ENCODE peak calls at places on chromosomes 16 and 17, in six cellular contexts. R is ovary, O is tibial nerve, U is prostate gland, P is A549, Z is breast epithelium. D is an unnamed sample. For H3K4me1, the result is how much of the 10 kb centered on the place peaks cover.

GRCh38 chr16:78530283-78530682 is 430.8 kb downstream of the WWOX start:
- DNase-seq in R (no peak), Z (no peak), P (no peak), U (no peak), O (no peak), D (no peak)

GRCh38 chr16:28179354-28179753 is 32.4 kb downstream of the XPO6 start:
- DNase-seq in U (no peak), R (no peak), Z (no peak), O (no peak), P (no peak), D (no peak)

GRCh38 chr17:58528443-58528842 is 14.0 kb upstream of the MTMR4 start:
- DNase-seq in U (no peak), O (no peak), P (no peak), R (no peak), Z (no peak), D (no peak)

GRCh38 chr16:48531011-48531962 is 78.7 kb downstream of the N4BP1 start:
- DNase-seq in O (peak), Z (no peak), R (no peak), U (no peak), P (no peak), D (no peak)

GRCh38 chr16:11198817-11199216 is 57.2 kb downstream of the SOCS1 start:
- DNase-seq in R (no peak), Z (no peak), U (no peak), P (peak), O (no peak), D (no peak)

GRCh38 chr17:77728022-77728671 is 230.4 kb upstream of the TNRC6C start:
- DNase-seq in U (no peak), Z (peak), P (peak), R (no peak), O (peak), D (no peak)

GRCh38 chr17:81461607-81462500 is 50.7 kb downstream of the ACTG1 start:
- DNase-seq in O (no peak), Z (no peak), R (no peak), P (no peak), U (no peak), D (no peak)

GRCh38 chr16:67546761-67547422 is 15.4 kb upstream of the CTCF start:
- DNase-seq in Z (peak), R (peak), U (peak), P (peak), O (peak), D (peak)

GRCh38 chr17:75908201-75908600 is 3.5 kb upstream of the MRPL38 start:
- DNase-seq in R (no peak), U (no peak), Z (peak), O (no peak), P (no peak), D (no peak)

GRCh38 chr17:75250009-75250471 is 11.4 kb downstream of the GGA3 start:
- DNase-seq in Z (no peak), R (no peak), P (no peak), U (no peak), O (no peak), D (no peak)

GRCh38 chr17:82204831-82205719 is 7.6 kb downstream of the CCDC57 start:
- DNase-seq in R (no peak), O (no peak), Z (no peak), U (no peak), P (peak), D (no peak)

GRCh38 chr16:28823719-28824547 is 1.1 kb downstream of the ATXN2L start:
- DNase-seq in P (peak), O (peak), R (peak), U (peak), Z (peak), D (peak)

GRCh38 chr17:1180958-1181768 is 1.4 kb upstream of the ABR start:
- DNase-seq in U (no peak), O (no peak), R (peak), Z (no peak), P (no peak), D (no peak)

GRCh38 chr17:34974179-34974578 is 6.1 kb upstream of the LIG3 start:
- DNase-seq in O (no peak), U (no peak), P (no peak), Z (no peak), R (no peak), D (no peak)

GRCh38 chr16:49353650-49354049 is 20.0 kb upstream of the C16orf78 start:
- DNase-seq in P (no peak), O (no peak), Z (no peak), U (no peak), R (no peak), D (no peak)

GRCh38 chr17:33297643-33298042 is 4.5 kb upstream of the ASIC2 start:
- DNase-seq in O (no peak), Z (no peak), P (no peak), R (no peak), U (no peak), D (no peak)

GRCh38 chr16:10031473-10031872 is 150.8 kb downstream of the GRIN2A start:
- DNase-seq in Z (no peak), R (no peak), O (no peak), U (no peak), P (no peak), D (no peak)

GRCh38 chr16:18983565-18984424 is at the start of gene TMC7:
- DNase-seq in P (peak), U (peak), O (peak), Z (peak), R (peak), D (peak)

GRCh38 chr16:3059041-3059722 is 6.3 kb upstream of the IL32 start:
- DNase-seq in U (peak), R (peak), Z (peak), P (peak), O (peak), D (peak)

GRCh38 chr17:50355701-50356341 is 9.9 kb downstream of the XYLT2 start:
- DNase-seq in R (no peak), U (no peak), O (no peak), P (no peak), Z (no peak), D (peak)

GRCh38 chr16:78686601-78687000 is 587.1 kb downstream of the WWOX start:
- DNase-seq in O (no peak), P (no peak), R (no peak), Z (no peak), U (no peak), D (no peak)

GRCh38 chr17:2634361-2634960 is 41.0 kb downstream of the PAFAH1B1 start:
- DNase-seq in Z (no peak), U (no peak), O (no peak), P (peak), R (no peak), D (no peak)

GRCh38 chr16:87255866-87256265 is 61.3 kb downstream of the C16orf95 start:
- DNase-seq in Z (no peak), U (no peak), R (no peak), P (no peak), O (no peak), D (no peak)

GRCh38 chr17:80931421-80932265 is 60.0 kb upstream of the CHMP6 start:
- DNase-seq in U (no peak), Z (no peak), O (no peak), R (no peak), P (no peak), D (no peak)

GRCh38 chr17:45020354-45021138 is 30.9 kb downstream of the DCAKD start:
- DNase-seq in U (peak), O (peak), R (peak), Z (peak), P (no peak), D (peak)

GRCh38 chr16:11964761-11965539 is at the start of gene TNFRSF17:
- DNase-seq in U (no peak), P (no peak), R (no peak), Z (no peak), O (no peak), D (no peak)

GRCh38 chr17:17849147-17849820 is 12.5 kb upstream of the SREBF1 start:
- DNase-seq in U (no peak), O (no peak), R (peak), Z (peak), P (no peak), D (no peak)

GRCh38 chr16:52469775-52470174 is 77.2 kb downstream of the TOX3 start:
- DNase-seq in R (no peak), P (peak), O (no peak), Z (no peak), U (no peak), D (no peak)

GRCh38 chr16:12504312-12504711 is 299.4 kb downstream of the CPPED1 start:
- DNase-seq in P (no peak), O (no peak), U (no peak), Z (no peak), R (no peak), D (no peak)

GRCh38 chr16:27767081-27767480 is 217.1 kb downstream of the KATNIP start:
- DNase-seq in R (no peak), Z (no peak), O (no peak), P (no peak), U (no peak), D (no peak)

GRCh38 chr16:86074651-86075487 is 175.9 kb downstream of the IRF8 start:
- DNase-seq in O (no peak), P (no peak), R (no peak), Z (no peak), U (no peak), D (no peak)

GRCh38 chr17:15261818-15262290 is 3.3 kb downstream of the PMP22 start:
- DNase-seq in Z (no peak), O (no peak), R (no peak), U (no peak), P (peak), D (no peak)

DNA sequence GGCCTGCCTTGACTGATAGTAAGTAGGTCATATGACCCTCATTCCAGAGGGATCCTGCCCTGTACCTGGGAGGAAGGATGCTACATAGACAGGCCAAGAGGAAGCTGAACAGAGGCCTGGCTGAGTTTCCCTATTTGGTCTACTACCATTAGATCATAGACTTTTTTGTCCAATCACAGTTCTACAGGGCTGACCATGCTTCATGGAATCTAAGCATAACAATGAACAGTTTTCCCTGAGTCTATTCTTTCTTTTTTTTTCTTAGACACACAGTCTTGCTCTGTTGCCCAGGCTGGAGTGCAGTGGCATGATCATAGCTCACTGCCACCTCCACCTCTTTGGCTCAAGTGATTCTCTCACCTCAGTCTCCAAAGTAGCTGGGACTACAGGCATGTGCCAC is 3.9 kb downstream of the GPR179 start:
- DNase-seq in U (no peak), P (no peak), R (no peak), Z (no peak), O (no peak), D (no peak)
- H3K4me1 ChIP-seq in U (under half), P (under half), R (under half), Z (under half), O (under half), D (under half)

DNA sequence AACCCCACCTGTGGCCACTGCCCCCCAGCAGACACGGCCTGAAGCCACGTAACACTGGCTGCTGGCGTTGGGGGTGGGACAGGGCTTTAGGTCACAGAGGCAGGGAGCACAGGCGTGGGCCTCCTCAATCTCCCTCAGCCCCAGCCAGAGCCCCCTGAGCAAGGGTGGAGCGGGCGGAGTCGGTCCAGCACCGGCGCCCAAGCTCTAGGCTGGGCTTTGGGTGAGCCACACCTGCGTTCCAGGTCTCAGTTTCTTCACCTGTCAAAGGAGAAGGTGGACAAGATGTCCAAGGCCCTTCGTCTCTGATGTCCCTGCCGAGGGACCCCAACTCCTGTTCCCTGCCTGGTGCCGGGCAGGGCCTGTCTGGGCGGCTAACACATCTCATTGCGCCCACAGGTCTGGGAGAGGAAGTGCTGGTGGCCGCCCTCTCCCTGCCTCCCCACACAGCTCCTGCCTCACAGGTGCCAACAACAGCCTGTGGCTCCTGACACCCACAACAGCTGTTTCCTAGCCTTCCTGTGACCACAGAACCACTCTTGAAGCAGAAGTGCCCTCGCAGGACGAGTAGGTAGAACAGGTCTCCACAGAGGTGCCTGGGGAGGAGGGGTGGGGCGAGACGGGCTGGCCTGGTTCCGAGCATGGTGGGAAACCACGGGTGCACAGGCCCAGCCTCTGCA is 12.0 kb downstream of the FAM83G start:
- DNase-seq in P (no peak), R (no peak), O (no peak), Z (no peak), U (no peak), D (no peak)
- TF ChIP-seq POLR2A in P (no peak), R (no peak), O (no peak), Z (no peak), U (no peak), D (no peak)

DNA sequence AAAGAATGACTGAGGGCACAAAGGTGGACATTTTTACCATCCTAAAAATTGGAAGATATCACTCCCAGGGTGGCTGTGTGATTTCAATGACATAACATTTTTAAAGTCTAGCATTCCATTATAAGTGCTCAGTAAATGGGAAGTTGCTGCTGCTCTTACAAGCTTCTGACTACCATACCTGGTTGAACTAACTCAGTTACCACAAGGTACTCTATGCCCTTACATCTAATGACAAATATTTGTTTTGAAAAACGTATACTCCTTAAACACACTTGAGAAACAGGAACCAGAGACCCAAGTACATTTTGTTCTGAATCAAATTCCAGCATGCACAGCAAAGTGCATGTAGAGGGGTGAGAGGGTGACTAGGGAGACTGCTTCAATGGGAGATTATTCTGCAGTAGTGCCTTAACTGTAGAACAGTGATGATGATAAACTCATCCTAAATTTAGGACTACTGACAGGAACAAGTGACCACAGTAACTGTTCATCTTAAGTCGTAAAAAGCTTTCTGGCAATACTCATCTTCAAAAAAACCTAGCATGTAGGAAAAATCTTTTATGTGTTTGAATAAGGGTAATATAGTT is 83.5 kb downstream of the KANSL1 start:
- DNase-seq in Z (no peak), O (no peak), U (no peak), R (no peak), P (no peak), D (no peak)
- H3K4me1 ChIP-seq in Z (under half), O (under half), U (under half), R (under half), P (under half), D (under half)

GRCh38 chr17:49249292-49249794 is 18.8 kb upstream of the PHOSPHO1 start:
- DNase-seq in R (no peak), P (no peak), O (no peak), U (no peak), Z (no peak), D (no peak)
- TF ChIP-seq POLR2A in R (no peak), P (no peak), O (no peak), U (no peak), Z (no peak), D (no peak)

GRCh38 chr16:81548901-81549546 is 104.4 kb downstream of the CMIP start:
- DNase-seq in P (peak), O (no peak), Z (no peak), R (no peak), U (no peak), D (peak)

GRCh38 chr16:81549547-81550411 is 105.2 kb downstream of the CMIP start:
- DNase-seq in O (no peak), R (no peak), P (no peak), Z (no peak), U (no peak), D (no peak)

GRCh38 chr16:81551821-81552304 is 107.3 kb downstream of the CMIP start:
- DNase-seq in Z (no peak), U (no peak), O (no peak), R (no peak), P (no peak), D (peak)

GRCh38 chr16:81551141-81551808 is 106.7 kb downstream of the CMIP start:
- DNase-seq in U (no peak), P (no peak), Z (no peak), R (no peak), O (no peak), D (no peak)

DNA sequence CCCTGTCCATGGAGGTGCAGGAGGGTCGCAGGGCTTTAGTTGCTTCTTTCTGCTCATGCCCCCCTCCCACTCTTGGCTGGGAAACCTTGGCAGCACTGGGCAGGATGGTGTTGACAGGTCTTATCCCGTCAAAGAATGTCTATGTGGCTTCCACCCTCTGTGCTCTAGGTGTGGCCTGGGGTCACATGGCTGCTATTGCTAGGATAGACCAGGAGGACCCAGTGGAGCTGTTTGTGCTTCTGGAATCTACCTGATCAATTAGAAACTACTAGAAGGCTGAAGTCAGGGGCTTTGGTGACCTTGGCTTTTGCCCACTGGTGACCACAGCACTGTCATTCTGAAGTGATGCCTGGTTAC is 105.8 kb downstream of the CMIP start:
- DNase-seq in U (no peak), R (no peak), P (no peak), Z (no peak), O (no peak), D (no peak)
- H3K4me1 ChIP-seq in U (under half), R (under half), P (half or more), Z (under half), O (under half), D (half or more)

GRCh38 chr17:43016216-43016615 is 6.0 kb downstream of the VAT1 start:
- DNase-seq in R (no peak), U (no peak), P (no peak), Z (no peak), O (no peak), D (no peak)

GRCh38 chr17:43020030-43020621 is 2.1 kb downstream of the VAT1 start:
- DNase-seq in O (no peak), P (no peak), U (no peak), R (no peak), Z (no peak), D (peak)

GRCh38 chr17:43018932-43019331 is 3.3 kb downstream of the VAT1 start:
- DNase-seq in Z (no peak), O (no peak), R (no peak), P (no peak), U (no peak), D (no peak)

GRCh38 chr17:43019418-43019817 is 2.8 kb downstream of the VAT1 start:
- DNase-seq in P (no peak), U (no peak), Z (no peak), O (no peak), R (peak), D (peak)

DNA sequence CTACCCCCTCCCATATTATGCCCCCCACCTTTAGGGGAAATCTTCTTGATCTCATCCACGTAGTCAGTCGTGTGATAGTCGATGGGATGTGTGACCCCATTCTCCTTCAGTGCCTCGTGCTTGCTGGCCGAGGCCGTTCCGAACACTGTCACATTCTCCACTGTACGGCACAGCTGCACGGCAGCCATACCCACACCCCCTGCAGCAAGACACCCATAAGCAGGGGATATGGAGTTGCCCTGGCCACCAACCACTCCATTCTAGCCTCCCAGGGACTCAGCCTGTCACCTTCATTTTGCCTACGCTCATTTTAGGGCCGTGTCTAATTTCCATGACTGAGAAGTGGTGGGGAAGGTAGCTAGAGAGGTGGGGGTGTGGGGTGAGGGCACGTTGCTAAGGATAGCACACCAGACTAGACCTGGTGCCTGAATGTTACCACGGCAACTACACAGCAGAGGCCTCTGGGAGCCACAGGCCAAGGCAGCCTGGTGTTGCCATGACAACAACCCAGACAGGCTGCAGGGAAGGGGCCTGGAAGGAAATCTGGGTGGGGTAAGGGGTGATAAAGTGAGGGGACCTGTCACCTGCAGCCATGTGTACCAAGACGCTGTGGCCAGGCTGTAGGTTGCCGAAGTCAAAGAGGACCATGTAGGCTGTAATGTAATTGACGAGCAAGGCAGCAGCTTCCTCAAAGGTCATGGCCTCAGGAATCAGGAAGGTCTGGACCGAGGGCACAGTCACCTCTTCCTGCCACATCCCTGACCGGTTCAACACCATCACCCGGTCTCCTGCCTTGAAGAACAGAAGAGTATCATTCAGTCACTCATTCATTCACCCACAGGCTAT is 4.0 kb downstream of the VAT1 start:
- DNase-seq in O (no peak), Z (no peak), P (peak), U (no peak), R (no peak), D (peak)
- TF ChIP-seq POLR2A in O (no peak), Z (no peak), P (no peak), U (no peak), R (no peak), D (no peak)

D was measured in right lobe of liver.